ENCODE peak calls at places on chromosomes 1 and 21, in ten cellular contexts. Y is IMR-90, W is body of pancreas, Z is colonic mucosa, J is H9, Q is NCI-H2081, B is LoVo, H is GF-D8, D is anterior cingulate cortex, S is hepatocyte. C is an unnamed sample.
A peak's percentile ranks its signal among the peaks of the same experiment; 100 is the strongest.

GRCh38 chr1:54970901-54971300 is 9.5 kb upstream of the TMEM61 start:
- DNase-seq in Y (no peak), W (no peak), Z (no peak), J (no peak), Q (no peak), B (no peak), H (no peak), D (no peak), S (peak; percentile 4), C (no peak)

GRCh38 chr1:117077267-117077666 is 17.1 kb downstream of the TTF2 start:
- DNase-seq in Y (peak; percentile 96), W (no peak), Z (no peak), J (no peak), Q (no peak), B (peak; percentile 31), H (no peak), D (no peak), S (peak; percentile 32), C (peak; percentile 94)

GRCh38 chr1:70442486-70442885 is 31.4 kb downstream of the CTH start:
- DNase-seq in Y (no peak), W (no peak), Z (no peak), J (no peak), Q (no peak), B (no peak), H (no peak), D (no peak), S (no peak), C (no peak)

GRCh38 chr1:17158961-17159360 is 39.7 kb upstream of the PADI2 start:
- DNase-seq in Y (no peak), W (no peak), Z (no peak), J (no peak), Q (no peak), B (no peak), H (no peak), D (no peak), S (no peak), C (no peak)

GRCh38 chr1:102174259-102174863 is 177.6 kb upstream of the OLFM3 start:
- DNase-seq in Y (no peak), W (no peak), Z (peak; percentile 40), J (peak; percentile 44), Q (no peak), B (peak; percentile 26), H (no peak), D (no peak), S (peak; percentile 39), C (no peak)

GRCh38 chr1:174114788-174115448 is 44.4 kb upstream of the RABGAP1L start:
- DNase-seq in Y (peak; percentile 40), W (peak; percentile 21), Z (peak; percentile 50), J (peak; percentile 46), Q (peak; percentile 37), B (peak; percentile 65), H (no peak), D (no peak), S (peak; percentile 74), C (peak; percentile 77)

GRCh38 chr1:212532469-212533235 is 75.9 kb upstream of the ATF3 start:
- DNase-seq in Y (no peak), W (no peak), Z (no peak), J (no peak), Q (no peak), B (no peak), H (no peak), D (no peak), S (no peak), C (no peak)

GRCh38 chr1:111592389-111593361 is 26.9 kb upstream of the RAP1A start:
- DNase-seq in Y (peak; percentile 87), W (peak; percentile 74), Z (peak; percentile 88), J (peak; percentile 53), Q (no peak), B (peak; percentile 87), H (no peak), D (peak; percentile 59), S (peak; percentile 85), C (peak; percentile 78)

GRCh38 chr1:109530457-109531204 is 9.0 kb upstream of the GPR61 start:
- DNase-seq in Y (no peak), W (no peak), Z (no peak), J (no peak), Q (peak; percentile 39), B (no peak), H (no peak), D (peak; percentile 35), S (no peak), C (no peak)

GRCh38 chr1:44294588-44295007 is 60.5 kb downstream of the ERI3 start:
- DNase-seq in Y (peak; percentile 79), W (no peak), Z (peak; percentile 76), J (peak; percentile 73), Q (peak; percentile 37), B (no peak), H (no peak), D (peak; percentile 48), S (peak; percentile 36), C (no peak)

GRCh38 chr1:50742523-50742922 is 217.5 kb downstream of the FAF1 start:
- DNase-seq in Y (peak; percentile 41), W (no peak), Z (no peak), J (no peak), Q (no peak), B (no peak), H (no peak), D (no peak), S (no peak), C (no peak)

GRCh38 chr1:1779691-1780597 is 1.7 kb upstream of the NADK start:
- DNase-seq in Y (peak; percentile 34), W (no peak), Z (peak; percentile 86), J (peak; percentile 79), Q (no peak), B (no peak), H (peak; percentile 88), D (no peak), S (peak; percentile 42), C (peak; percentile 69)

GRCh38 chr21:21163904-21164303 is 165.7 kb downstream of the NCAM2 start:
- DNase-seq in Y (peak; percentile 82), W (peak; percentile 37), Z (peak; percentile 24), J (no peak), Q (peak; percentile 53), B (peak; percentile 25), H (peak; percentile 20), D (no peak), S (peak; percentile 81), C (peak; percentile 74)

GRCh38 chr1:151443846-151444790 is 15.2 kb downstream of the POGZ start:
- DNase-seq in Y (peak; percentile 86), W (peak; percentile 68), Z (peak; percentile 79), J (peak; percentile 48), Q (peak; percentile 78), B (peak; percentile 80), H (peak; percentile 22), D (peak; percentile 24), S (peak; percentile 87), C (peak; percentile 88)

GRCh38 chr1:84997667-84998600 is 1.0 kb upstream of the MCOLN2 start:
- DNase-seq in Y (peak; percentile 1), W (no peak), Z (peak; percentile 27), J (peak; percentile 31), Q (peak; percentile 3), B (no peak), H (no peak), D (no peak), S (peak; percentile 25), C (peak; percentile 35)

GRCh38 chr1:37238376-37239224 is 204.3 kb upstream of the GRIK3 start:
- DNase-seq in Y (no peak), W (no peak), Z (no peak), J (no peak), Q (peak; percentile 97), B (no peak), H (no peak), D (no peak), S (no peak), C (no peak)

GRCh38 chr1:9174762-9175161 is 45.9 kb upstream of the GPR157 start:
- DNase-seq in Y (no peak), W (no peak), Z (no peak), J (no peak), Q (no peak), B (no peak), H (no peak), D (no peak), S (no peak), C (no peak)

GRCh38 chr1:24100945-24101737 is 10.8 kb downstream of the MYOM3 start:
- DNase-seq in Y (no peak), W (no peak), Z (no peak), J (no peak), Q (no peak), B (no peak), H (no peak), D (no peak), S (peak; percentile 63), C (no peak)

GRCh38 chr21:41207401-41208388 is 39.7 kb downstream of the BACE2 start:
- DNase-seq in Y (peak; percentile 86), W (peak; percentile 60), Z (peak; percentile 40), J (no peak), Q (no peak), B (no peak), H (no peak), D (peak; percentile 13), S (peak; percentile 30), C (no peak)

GRCh38 chr1:165928075-165928731 is 100.8 kb downstream of the UCK2 start:
- DNase-seq in Y (peak; percentile 56), W (peak; percentile 45), Z (peak; percentile 43), J (peak; percentile 31), Q (peak; percentile 77), B (peak; percentile 40), H (no peak), D (peak; percentile 24), S (peak; percentile 57), C (peak; percentile 67)

GRCh38 chr1:92277105-92277504 is 21.7 kb downstream of the GLMN start:
- DNase-seq in Y (peak; percentile 91), W (no peak), Z (no peak), J (no peak), Q (no peak), B (no peak), H (no peak), D (no peak), S (no peak), C (peak; percentile 63)

GRCh38 chr1:202148391-202148790 is 3.9 kb upstream of the ARL8A start:
- DNase-seq in Y (no peak), W (no peak), Z (no peak), J (no peak), Q (no peak), B (no peak), H (no peak), D (no peak), S (no peak), C (no peak)